ENCODE peak calls at places on chromosomes 16 and 17, in nine cellular contexts. Y is NCI-H1417; E is SHP77 treated with DMSO at 0.1 percent for 48 hours; D is ascending aorta; A is stimulated activated CD8-positive, alpha-beta memory T cell treated with anti-CD3 and anti-CD28 coated beads, Interleukin-4, amount 100 ng/mL, for 1 hour; Q is NCI-H69; B is GM19239; M is A172; V is iPS-NIHi11. Z is an unnamed sample.
A peak's percentile ranks its signal among the peaks of the same experiment; 100 is the strongest.

GRCh38 chr17:39080416-39081179 is 70.8 kb downstream of the PLXDC1 start:
- DNase-seq in Y (no peak), E (no peak), D (no peak), A (no peak), Q (peak; percentile 88), B (no peak), M (peak; percentile 35), V (no peak), Z (no peak)

GRCh38 chr16:77963185-77964044 is 58.9 kb upstream of the CLEC3A start:
- DNase-seq in Y (no peak), E (no peak), D (no peak), A (no peak), Q (no peak), B (no peak), M (no peak), V (peak; percentile 66), Z (no peak)

GRCh38 chr17:52134641-52135040 is 23.9 kb downstream of the CA10 start:
- DNase-seq in Y (no peak), E (no peak), D (no peak), A (no peak), Q (no peak), B (no peak), M (no peak), V (no peak), Z (no peak)

GRCh38 chr16:57627184-57627871 is 1.1 kb upstream of the ADGRG1 start:
- DNase-seq in Y (no peak), E (no peak), D (no peak), A (no peak), Q (peak; percentile 42), B (no peak), M (peak; percentile 99), V (peak; percentile 58), Z (no peak)

GRCh38 chr17:59487161-59487873 is 78.1 kb upstream of the DHX40 start:
- DNase-seq in Y (no peak), E (no peak), D (peak; percentile 53), A (no peak), Q (no peak), B (no peak), M (no peak), V (no peak), Z (no peak)

GRCh38 chr17:56125830-56126819 is 27.1 kb upstream of the ANKFN1 start:
- DNase-seq in Y (peak; percentile 49), E (no peak), D (no peak), A (no peak), Q (peak; percentile 46), B (no peak), M (peak; percentile 29), V (peak; percentile 37), Z (peak; percentile 52)

GRCh38 chr16:426115-426905 is 861 bp downstream of the RAB11FIP3 start:
- DNase-seq in Y (no peak), E (no peak), D (no peak), A (no peak), Q (peak; percentile 58), B (peak; percentile 45), M (no peak), V (peak; percentile 55), Z (no peak)

GRCh38 chr17:78759969-78760352 is 22.1 kb downstream of the CYTH1 start:
- DNase-seq in Y (no peak), E (no peak), D (no peak), A (no peak), Q (no peak), B (no peak), M (no peak), V (no peak), Z (no peak)

GRCh38 chr17:78266771-78267170 is 35.3 kb downstream of the TMEM235 start:
- DNase-seq in Y (no peak), E (peak; percentile 15), D (no peak), A (no peak), Q (no peak), B (no peak), M (no peak), V (no peak), Z (no peak)

GRCh38 chr17:21125862-21126261 is 902 bp upstream of the DHRS7B start:
- DNase-seq in Y (no peak), E (no peak), D (no peak), A (peak; percentile 39), Q (no peak), B (no peak), M (no peak), V (no peak), Z (no peak)

GRCh38 chr16:85321856-85322271 is 209.6 kb upstream of the CIBAR2 start:
- DNase-seq in Y (no peak), E (no peak), D (peak; percentile 99), A (no peak), Q (no peak), B (no peak), M (peak; percentile 86), V (no peak), Z (no peak)

GRCh38 chr16:81626181-81626674 is 152.9 kb upstream of the PLCG2 start:
- DNase-seq in Y (no peak), E (no peak), D (no peak), A (no peak), Q (no peak), B (no peak), M (no peak), V (no peak), Z (no peak)

GRCh38 chr16:734208-734980 is 6.4 kb downstream of the CIAO3 start:
- DNase-seq in Y (no peak), E (no peak), D (no peak), A (no peak), Q (no peak), B (no peak), M (no peak), V (no peak), Z (no peak)

GRCh38 chr16:46739934-46740333 is 8.2 kb downstream of the MYLK3 start:
- DNase-seq in Y (no peak), E (no peak), D (no peak), A (no peak), Q (no peak), B (no peak), M (no peak), V (no peak), Z (no peak)

GRCh38 chr17:55149485-55149884 is 115.3 kb upstream of the HLF start:
- DNase-seq in Y (no peak), E (peak; percentile 72), D (no peak), A (no peak), Q (peak; percentile 76), B (no peak), M (no peak), V (no peak), Z (no peak)

GRCh38 chr16:8648867-8649266 is 25.6 kb upstream of the ABAT start:
- DNase-seq in Y (no peak), E (no peak), D (no peak), A (no peak), Q (no peak), B (no peak), M (no peak), V (no peak), Z (no peak)

GRCh38 chr17:68512967-68513474 is 791 bp downstream of the PRKAR1A start:
- DNase-seq in Y (peak; percentile 94), E (no peak), D (peak; percentile 71), A (no peak), Q (peak; percentile 73), B (no peak), M (peak; percentile 40), V (peak; percentile 29), Z (no peak)

Z was measured in HCT116.